ENCODE peak calls at places on chromosomes 16 and 17, in ten cellular contexts. D is stimulated activated naive CD8-positive, alpha-beta T cell treated with anti-CD3 and anti-CD28 coated beads, Interleukin-15, Interleukin-2, amounts not matched to agents 100 U/mL and 50 U/mL, for 24 hours; I is CD4-positive, alpha-beta memory T cell; O is lower leg skin; T is A549; F is cardiac septum; U is HTR-8/SVneo; S is adrenal gland; Q is HCEC 1CT; Y is hypothalamus. L is an unnamed sample.

GRCh38 chr16:4376126-4376819 is 4.6 kb downstream of the VASN start:
- DNase-seq in U (no peak), F (peak; percentile 92), Q (peak; percentile 75), O (peak; percentile 97), I (no peak), S (peak; percentile 93), T (no peak), Y (peak; percentile 72), D (no peak), L (no peak)

GRCh38 chr17:10130263-10130662 is 68.1 kb downstream of the GAS7 start:
- DNase-seq in O (no peak), Q (no peak), F (no peak), D (no peak), U (no peak), T (no peak), Y (no peak), I (no peak), S (no peak), L (no peak)

GRCh38 chr17:17672453-17673368 is 8.5 kb upstream of the RAI1 start:
- DNase-seq in S (no peak), D (no peak), I (no peak), F (no peak), T (no peak), Y (no peak), U (no peak), O (no peak), Q (no peak), L (no peak)

GRCh38 chr16:71930013-71930563 is 34.8 kb downstream of the IST1 start:
- DNase-seq in D (no peak), T (no peak), U (no peak), O (no peak), I (no peak), Q (no peak), S (no peak), Y (no peak), F (no peak), L (no peak)

GRCh38 chr16:54030451-54030850 is 256.1 kb downstream of the IRX3 start:
- DNase-seq in Q (no peak), F (no peak), Y (no peak), D (no peak), O (no peak), U (no peak), S (no peak), I (no peak), T (no peak), L (no peak)

GRCh38 chr17:53619025-53619424 is 203.7 kb upstream of the KIF2B start:
- DNase-seq in O (no peak), U (no peak), T (no peak), Y (no peak), D (no peak), I (no peak), Q (no peak), F (no peak), S (no peak), L (no peak)

GRCh38 chr16:8828541-8829165 is 31.0 kb downstream of the PMM2 start:
- DNase-seq in I (no peak), T (no peak), S (no peak), F (no peak), Q (no peak), U (no peak), O (peak; percentile 36), Y (no peak), D (no peak), L (no peak)

GRCh38 chr16:65218348-65218747 is 96.5 kb upstream of the CDH11 start:
- DNase-seq in D (no peak), U (no peak), T (no peak), Y (no peak), Q (no peak), O (no peak), S (no peak), I (no peak), F (no peak), L (no peak)

GRCh38 chr17:43366809-43367587 is 31.8 kb upstream of the ARL4D start:
- DNase-seq in Y (no peak), T (no peak), S (peak; percentile 57), Q (no peak), I (no peak), O (no peak), U (no peak), F (no peak), D (no peak), L (peak; percentile 34)

GRCh38 chr16:3173892-3174617 is 13.9 kb upstream of the OR1F1 start:
- DNase-seq in D (peak; percentile 74), T (peak; percentile 85), Y (no peak), S (no peak), F (no peak), U (no peak), I (no peak), Q (peak; percentile 29), O (no peak), L (no peak)

GRCh38 chr17:79850571-79851460 is 11.6 kb upstream of the CBX4 start:
- DNase-seq in S (no peak), Q (peak; percentile 89), F (no peak), I (no peak), D (peak; percentile 24), O (no peak), T (peak; percentile 90), Y (no peak), U (peak; percentile 91), L (no peak)

GRCh38 chr17:79987187-79987889 is 48.3 kb downstream of the TBC1D16 start:
- DNase-seq in D (no peak), S (no peak), Y (no peak), F (peak; percentile 58), O (no peak), I (no peak), T (no peak), U (no peak), Q (no peak), L (no peak)

GRCh38 chr17:4747847-4748246 is 8.1 kb upstream of the CXCL16 start:
- DNase-seq in Y (no peak), U (no peak), T (no peak), D (no peak), S (no peak), I (peak; percentile 42), O (no peak), Q (no peak), F (no peak), L (peak; percentile 53)

GRCh38 chr17:78717431-78717980 is 64.6 kb downstream of the CYTH1 start:
- DNase-seq in S (peak; percentile 55), D (no peak), O (no peak), I (no peak), Q (peak; percentile 18), Y (peak; percentile 77), U (no peak), F (no peak), T (peak; percentile 64), L (no peak)

GRCh38 chr17:59527931-59528330 is 37.5 kb upstream of the DHX40 start:
- DNase-seq in U (no peak), Q (no peak), Y (no peak), S (no peak), I (no peak), O (no peak), D (no peak), F (no peak), T (no peak), L (no peak)

GRCh38 chr17:66730497-66730923 is 104.4 kb upstream of the CACNG5 start:
- DNase-seq in D (no peak), U (no peak), O (no peak), F (no peak), S (no peak), Q (no peak), Y (no peak), T (no peak), I (no peak), L (no peak)

GRCh38 chr17:1762906-1763829 is 1.3 kb downstream of the SERPINF1 start:
- DNase-seq in Q (peak; percentile 47), D (peak; percentile 16), I (no peak), U (no peak), F (no peak), T (peak; percentile 38), Y (no peak), O (peak; percentile 94), S (no peak), L (no peak)

GRCh38 chr17:18948476-18949006 is 3.4 kb upstream of the SLC5A10 start:
- DNase-seq in D (no peak), S (no peak), Y (no peak), O (no peak), T (no peak), U (no peak), Q (no peak), I (no peak), F (no peak), L (no peak)

GRCh38 chr17:50184611-50185398 is 16.6 kb downstream of the COL1A1 start:
- DNase-seq in T (no peak), F (no peak), Q (peak; percentile 57), D (no peak), S (no peak), I (no peak), Y (peak; percentile 26), U (no peak), O (peak; percentile 96), L (no peak)

GRCh38 chr17:72826602-72827001 is 265.9 kb downstream of the SLC39A11 start:
- DNase-seq in D (no peak), O (no peak), S (no peak), U (peak; percentile 37), Y (no peak), T (peak; percentile 45), F (no peak), I (no peak), Q (peak; percentile 45), L (no peak)

GRCh38 chr17:6912110-6913051 is 80.9 kb upstream of the TEKT1 start:
- DNase-seq in Q (no peak), I (no peak), O (no peak), S (no peak), Y (no peak), F (no peak), U (no peak), D (no peak), T (no peak), L (no peak)

GRCh38 chr17:62968445-62968923 is 2.4 kb downstream of the TANC2 start:
- DNase-seq in O (no peak), S (peak; percentile 45), Y (peak; percentile 20), D (peak; percentile 28), F (no peak), I (peak; percentile 72), Q (peak; percentile 93), T (peak; percentile 93), U (peak; percentile 93), L (peak; percentile 77)

GRCh38 chr17:65064452-65065019 is 8.0 kb upstream of the GNA13 start:
- DNase-seq in U (no peak), Q (peak; percentile 54), Y (no peak), I (no peak), F (no peak), T (peak; percentile 86), S (no peak), O (no peak), D (no peak), L (no peak)

GRCh38 chr17:36094746-36095145 is 4.8 kb upstream of the CCL3 start:
- DNase-seq in T (no peak), I (no peak), F (no peak), O (no peak), Q (no peak), D (no peak), Y (no peak), U (no peak), S (no peak), L (no peak)

GRCh38 chr16:71746442-71747046 is 22.0 kb upstream of the PHLPP2 start:
- DNase-seq in S (no peak), I (peak; percentile 36), Q (peak; percentile 26), F (no peak), D (no peak), T (peak; percentile 69), U (peak; percentile 84), O (no peak), Y (no peak), L (no peak)

GRCh38 chr17:83103200-83103937 is 24.0 kb downstream of the METRNL start:
- DNase-seq in F (no peak), T (peak; percentile 68), S (peak; percentile 80), Y (no peak), Q (no peak), D (peak; percentile 40), O (no peak), U (no peak), I (no peak), L (no peak)

GRCh38 chr16:72493681-72494415 is 321.9 kb upstream of the PMFBP1 start:
- DNase-seq in Y (no peak), D (no peak), U (peak; percentile 25), F (no peak), S (no peak), Q (peak; percentile 77), O (no peak), T (no peak), I (no peak), L (no peak)

GRCh38 chr16:49463529-49463928 is 89.9 kb downstream of the C16orf78 start:
- DNase-seq in O (peak; percentile 49), D (peak; percentile 62), T (no peak), Y (no peak), Q (no peak), S (peak; percentile 11), F (no peak), I (peak; percentile 79), U (no peak), L (peak; percentile 85)

L was measured in naive thymus-derived CD4-positive, alpha-beta T cell.